ENCODE peak calls at places on chromosomes 1 and 21, in seven cellular contexts. R, L, Q, D, T, O and I are unnamed samples.

GRCh38 chr1:43936470-43937151 is 3.0 kb downstream of the ARTN start:
- DNase-seq in T (peak), D (no peak), Q (peak), O (no peak), L (peak), R (peak), I (no peak)

GRCh38 chr1:232306269-232306911 is 323.5 kb downstream of the SIPA1L2 start:
- DNase-seq in O (no peak), D (peak), L (peak), R (no peak), Q (peak), T (no peak), I (no peak)

GRCh38 chr1:2255420-2256369 is 27.6 kb downstream of the SKI start:
- DNase-seq in O (no peak), Q (no peak), D (peak), L (no peak), T (no peak), R (peak), I (no peak)

GRCh38 chr1:68497358-68497698 is 446 bp upstream of the DEPDC1 start:
- DNase-seq in D (no peak), Q (no peak), T (no peak), L (no peak), R (no peak), O (no peak), I (no peak)

GRCh38 chr1:156711011-156711817 is 5.8 kb upstream of the CRABP2 start:
- DNase-seq in Q (no peak), R (no peak), L (no peak), T (no peak), D (no peak), O (no peak), I (no peak)

GRCh38 chr1:100703716-100704115 is 15.8 kb upstream of the VCAM1 start:
- DNase-seq in Q (no peak), D (no peak), L (no peak), T (no peak), R (peak), O (no peak), I (no peak)

GRCh38 chr21:44517175-44517899 is 22.7 kb downstream of the KRTAP10-1 start:
- DNase-seq in L (peak), T (no peak), O (no peak), Q (peak), R (peak), D (no peak), I (no peak)

GRCh38 chr1:119603695-119604094 is 44.4 kb downstream of the ZNF697 start:
- DNase-seq in Q (no peak), O (no peak), T (no peak), R (peak), D (no peak), L (no peak), I (no peak)

GRCh38 chr1:162541619-162542141 is 19.8 kb upstream of the UAP1 start:
- DNase-seq in R (peak), Q (no peak), L (no peak), O (no peak), D (peak), T (no peak), I (no peak)

GRCh38 chr1:209076688-209077087 is 506.8 kb upstream of the CAMK1G start:
- DNase-seq in L (no peak), Q (peak), O (no peak), R (no peak), D (no peak), T (no peak), I (no peak)

GRCh38 chr1:185816460-185816859 is 82.3 kb downstream of the HMCN1 start:
- DNase-seq in D (no peak), R (peak), T (no peak), Q (no peak), O (no peak), L (no peak), I (no peak)

GRCh38 chr1:226884116-226884515 is 13.7 kb downstream of the PSEN2 start:
- DNase-seq in O (no peak), T (no peak), R (no peak), L (no peak), D (no peak), Q (no peak), I (no peak)

GRCh38 chr1:62295921-62296451 is 23.2 kb downstream of the KANK4 start:
- DNase-seq in O (no peak), L (no peak), D (no peak), Q (no peak), T (no peak), R (peak), I (no peak)

GRCh38 chr21:34027727-34028461 is 45.5 kb upstream of the MRPS6 start:
- DNase-seq in L (no peak), Q (no peak), O (no peak), R (peak), D (no peak), T (no peak), I (no peak)

GRCh38 chr1:15730936-15731335 is 5.1 kb upstream of the SLC25A34 start:
- DNase-seq in L (no peak), D (no peak), O (no peak), Q (no peak), R (no peak), T (no peak), I (no peak)

GRCh38 chr1:154154534-154155181 is at the start of gene NUP210L:
- DNase-seq in R (peak), Q (no peak), O (no peak), L (peak), T (no peak), D (peak), I (no peak)

GRCh38 chr1:210342986-210343780 is 14.5 kb downstream of the HHAT start:
- DNase-seq in T (no peak), O (no peak), D (no peak), L (no peak), R (peak), Q (peak), I (no peak)

GRCh38 chr1:32014937-32015363 is 1.3 kb downstream of the KHDRBS1 start:
- DNase-seq in Q (peak), D (no peak), T (no peak), O (no peak), L (no peak), R (peak), I (no peak)

GRCh38 chr1:218874313-218874712 is 299.4 kb upstream of the LYPLAL1 start:
- DNase-seq in L (no peak), R (peak), O (no peak), T (no peak), D (no peak), Q (no peak), I (no peak)

GRCh38 chr1:22217811-22218460 is 75.0 kb upstream of the WNT4 start:
- DNase-seq in L (peak), R (no peak), D (no peak), Q (no peak), O (no peak), T (peak), I (no peak)

GRCh38 chr1:160884579-160884978 is 401 bp downstream of the ITLN1 start:
- DNase-seq in L (no peak), R (no peak), T (no peak), D (no peak), Q (no peak), O (no peak), I (peak)

GRCh38 chr1:116334015-116334547 is 39.0 kb upstream of the ATP1A1 start:
- DNase-seq in D (no peak), T (no peak), O (no peak), L (no peak), R (peak), Q (no peak), I (no peak)